ENCODE peak calls at places on chromosomes 5 and 9, in six cellular contexts. C is SK-N-SH, W is A549, A is H1, L is HepG2, M is GM12878. X is an unnamed sample.

GRCh38 chr9:127568618-127568970 is 43.5 kb upstream of the STXBP1 start:
- DNase-seq in C (no peak), W (no peak), A (no peak), L (no peak), M (no peak), X (peak; percentile 38)

GRCh38 chr5:657570-657969 is 35.6 kb downstream of the TPPP start:
- DNase-seq in C (no peak), W (peak; percentile 23), A (no peak), L (no peak), M (no peak), X (peak; percentile 26)

GRCh38 chr5:158992104-158992740 is 107.5 kb downstream of the EBF1 start:
- DNase-seq in C (no peak), W (no peak), A (no peak), L (no peak), M (no peak), X (no peak)

GRCh38 chr5:113068559-113068958 is 92.0 kb downstream of the DCP2 start:
- DNase-seq in C (no peak), W (no peak), A (no peak), L (no peak), M (no peak), X (no peak)

GRCh38 chr9:87950765-87951488 is 23.4 kb downstream of the CDK20 start:
- DNase-seq in C (peak; percentile 52), W (peak; percentile 31), A (no peak), L (peak; percentile 22), M (no peak), X (peak; percentile 54)

GRCh38 chr5:162067651-162068411 is at the start of gene GABRG2:
- DNase-seq in C (no peak), W (no peak), A (no peak), L (no peak), M (no peak), X (no peak)

GRCh38 chr5:90356612-90357011 is 52.9 kb downstream of the CETN3 start:
- DNase-seq in C (peak; percentile 3), W (no peak), A (no peak), L (no peak), M (no peak), X (no peak)

GRCh38 chr9:92489209-92489608 is 6.9 kb upstream of the ASPN start:
- DNase-seq in C (no peak), W (no peak), A (no peak), L (no peak), M (no peak), X (peak; percentile 5)

GRCh38 chr5:41637869-41638268 is 127.5 kb upstream of the PLCXD3 start:
- DNase-seq in C (no peak), W (no peak), A (no peak), L (no peak), M (no peak), X (peak; percentile 6)

GRCh38 chr9:137646341-137646740 is 27.5 kb downstream of the EHMT1 start:
- DNase-seq in C (no peak), W (no peak), A (no peak), L (no peak), M (no peak), X (no peak)

GRCh38 chr9:137647096-137647709 is 28.4 kb downstream of the EHMT1 start:
- DNase-seq in C (no peak), W (no peak), A (no peak), L (no peak), M (no peak), X (no peak)

GRCh38 chr9:137650259-137650658 is 31.5 kb downstream of the EHMT1 start:
- DNase-seq in C (no peak), W (no peak), A (no peak), L (no peak), M (no peak), X (no peak)

GRCh38 chr9:137649553-137649952 is 30.7 kb downstream of the EHMT1 start:
- DNase-seq in C (no peak), W (no peak), A (no peak), L (no peak), M (no peak), X (no peak)

GRCh38 chr9:137648396-137648795 is 29.6 kb downstream of the EHMT1 start:
- DNase-seq in C (no peak), W (no peak), A (no peak), L (no peak), M (no peak), X (no peak)
- H3K4me3 ChIP-seq in C (no peak overlapping the region), W (no peak overlapping the region), A (no peak overlapping the region), L (no peak overlapping the region), M (no peak overlapping the region), X (no peak overlapping the region)

GRCh38 chr9:37784640-37785483 is at the start of gene EXOSC3:
- DNase-seq in C (peak; percentile 89), W (peak; percentile 93), A (peak; percentile 69), L (peak; percentile 92), M (peak; percentile 62), X (peak; percentile 91)
- TF ChIP-seq CTCF in C (peak; percentile 31), W (no peak), A (peak; percentile 0), L (peak; percentile 59), M (peak; percentile 14), X (no peak)

GRCh38 chr5:83632874-83633273 is 87.8 kb downstream of the HAPLN1 start:
- DNase-seq in C (no peak), W (no peak), A (no peak), L (no peak), M (no peak), X (no peak)

GRCh38 chr5:83633285-83633684 is 87.4 kb downstream of the HAPLN1 start:
- DNase-seq in C (no peak), W (no peak), A (no peak), L (no peak), M (no peak), X (no peak)

GRCh38 chr5:83636141-83636540 is 84.5 kb downstream of the HAPLN1 start:
- DNase-seq in C (no peak), W (no peak), A (no peak), L (no peak), M (no peak), X (no peak)
- TF ChIP-seq MAX in C (no peak), W (no peak), A (no peak), L (no peak), M (no peak), X (no peak)

GRCh38 chr5:54610197-54610898 is 92.8 kb downstream of the SNX18 start:
- DNase-seq in C (no peak), W (no peak), A (no peak), L (no peak), M (peak; percentile 51), X (peak; percentile 88)
- H3K4me3 ChIP-seq in C (no peak overlapping the region), W (no peak overlapping the region), A (no peak overlapping the region), L (no peak overlapping the region), M (no peak overlapping the region), X (no peak overlapping the region)

GRCh38 chr5:177554474-177555111 is at the start of gene FAM193B:
- DNase-seq in C (peak; percentile 99), W (peak; percentile 99), A (peak; percentile 77), L (peak; percentile 85), M (peak; percentile 57), X (peak; percentile 94)
- TF ChIP-seq CTCF in C (peak; percentile 44), W (peak; percentile 8), A (peak; percentile 38), L (peak; percentile 45), M (no peak), X (peak; percentile 19)

GRCh38 chr9:98971168-98971914 is 27.6 kb downstream of the COL15A1 start:
- DNase-seq in C (no peak), W (no peak), A (no peak), L (peak; percentile 34), M (no peak), X (peak; percentile 18)
- TF ChIP-seq MAX in C (peak; percentile 84), W (no peak), A (no peak), L (no peak), M (no peak), X (no peak)

GRCh38 chr5:181043285-181044092 is 3.4 kb downstream of the BTNL9 start:
- DNase-seq in C (no peak), W (peak; percentile 43), A (no peak), L (no peak), M (no peak), X (no peak)

GRCh38 chr5:181047288-181047687 is 7.2 kb downstream of the BTNL9 start:
- DNase-seq in C (no peak), W (no peak), A (no peak), L (no peak), M (no peak), X (no peak)

GRCh38 chr5:181044093-181044599 is 4.1 kb downstream of the BTNL9 start:
- DNase-seq in C (no peak), W (no peak), A (no peak), L (no peak), M (no peak), X (no peak)

GRCh38 chr5:181044662-181045305 is 4.7 kb downstream of the BTNL9 start:
- DNase-seq in C (no peak), W (no peak), A (no peak), L (no peak), M (no peak), X (peak; percentile 70)

DNA sequence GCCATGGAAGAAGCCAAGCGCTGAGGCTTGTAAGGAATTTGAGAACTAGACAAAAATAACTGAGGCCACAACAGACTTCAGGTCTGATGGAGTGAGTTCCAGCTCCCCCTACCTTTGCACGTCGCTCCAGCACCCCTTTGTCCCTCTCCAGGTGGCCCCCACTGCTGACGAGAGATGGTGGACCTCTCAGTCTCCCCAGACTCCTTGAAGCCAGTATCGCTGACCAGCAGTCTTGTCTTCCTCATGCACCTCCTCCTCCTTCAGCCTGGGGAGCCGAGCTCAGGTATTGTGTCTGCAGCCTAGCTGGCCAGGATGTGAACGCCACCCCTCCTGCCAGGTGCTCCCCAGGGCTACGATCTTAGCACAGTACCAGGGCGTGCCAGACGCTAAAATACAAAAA is 5.2 kb downstream of the BTNL9 start:
- DNase-seq in C (no peak), W (no peak), A (no peak), L (no peak), M (no peak), X (peak; percentile 11)
- H3K4me3 ChIP-seq in C (no peak overlapping the region), W (no peak overlapping the region), A (no peak overlapping the region), L (no peak overlapping the region), M (no peak overlapping the region), X (no peak overlapping the region)

GRCh38 chr5:145908206-145908945 is 28.0 kb upstream of the SH3RF2 start:
- DNase-seq in C (no peak), W (peak; percentile 21), A (no peak), L (no peak), M (no peak), X (no peak)
- TF ChIP-seq CTCF in C (peak; percentile 30), W (peak; percentile 52), A (peak; percentile 38), L (no peak), M (no peak), X (no peak)

DNA sequence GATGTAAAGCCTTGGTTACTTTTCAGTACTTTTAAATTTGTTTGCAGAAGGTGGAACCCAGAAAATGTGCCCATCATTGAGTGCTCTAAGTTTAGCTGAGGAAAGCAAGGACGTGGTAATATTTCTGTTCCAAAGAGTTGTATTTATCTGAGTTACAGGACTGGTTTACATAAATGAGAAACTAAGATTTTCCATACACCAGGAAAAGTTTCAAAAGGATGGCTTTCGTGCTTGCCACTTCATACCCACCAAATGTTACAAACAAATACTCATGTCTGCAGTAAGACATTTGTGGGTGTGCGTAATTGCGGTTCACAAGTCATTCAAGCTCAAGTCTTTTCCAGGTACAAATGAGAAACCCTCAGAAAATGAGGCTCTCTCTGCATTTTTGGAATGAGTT is 68.1 kb downstream of the CWC27 start:
- DNase-seq in C (no peak), W (no peak), A (no peak), L (no peak), M (no peak), X (no peak)
- TF ChIP-seq MAX in C (no peak), W (no peak), A (no peak), L (no peak), M (no peak), X (no peak)